ENCODE peak calls at places on chromosomes 16 and 17, in four cellular contexts. J is GM12878, N is Peyer's patch, Y is breast epithelium. K is an unnamed sample. For H3K4me1, the result is how much of the 10 kb centered on the place peaks cover.

GRCh38 chr16:71431991-71432390 is 9.9 kb downstream of the TLE7 start:
- DNase-seq in J (no peak), N (no peak), Y (no peak), K (no peak)

GRCh38 chr16:85944572-85945423 is 45.8 kb downstream of the IRF8 start:
- DNase-seq in J (no peak), N (no peak), Y (no peak), K (no peak)

GRCh38 chr16:4723071-4723767 is 10.9 kb downstream of the ANKS3 start:
- DNase-seq in J (no peak), N (no peak), Y (no peak), K (no peak)

GRCh38 chr17:48429638-48430586 is at the start of gene SKAP1:
- DNase-seq in J (no peak), N (peak), Y (peak), K (peak)

GRCh38 chr16:414395-415169 is 10.9 kb upstream of the RAB11FIP3 start:
- DNase-seq in J (no peak), N (no peak), Y (no peak), K (no peak)

GRCh38 chr17:39573447-39574298 is 34.0 kb downstream of the NEUROD2 start:
- DNase-seq in J (no peak), N (peak), Y (peak), K (peak)

GRCh38 chr16:15440852-15441251 is 6.5 kb downstream of the BMERB1 start:
- DNase-seq in J (no peak), N (peak), Y (no peak), K (no peak)

GRCh38 chr17:83190601-83191387 is 111.4 kb downstream of the METRNL start:
- DNase-seq in J (no peak), N (no peak), Y (peak), K (peak)

GRCh38 chr16:68146583-68146982 is 61.4 kb downstream of the NFATC3 start:
- DNase-seq in J (no peak), N (no peak), Y (no peak), K (no peak)

GRCh38 chr17:56125830-56126819 is 27.1 kb upstream of the ANKFN1 start:
- DNase-seq in J (no peak), N (no peak), Y (no peak), K (no peak)

GRCh38 chr16:23302045-23302956 is at the start of gene SCNN1B:
- DNase-seq in J (no peak), N (peak), Y (no peak), K (peak)

GRCh38 chr17:30378191-30378796 is 433 bp upstream of the CPD start:
- DNase-seq in J (no peak), N (peak), Y (no peak), K (peak)

GRCh38 chr17:80291691-80292487 is 31.2 kb downstream of the RNF213 start:
- DNase-seq in J (no peak), N (no peak), Y (no peak), K (no peak)

GRCh38 chr17:80036715-80037477 is 454 bp downstream of the CCDC40 start:
- DNase-seq in J (no peak), N (no peak), Y (no peak), K (peak)

GRCh38 chr17:17941015-17941414 is 31.2 kb downstream of the TOM1L2 start:
- DNase-seq in J (no peak), N (peak), Y (no peak), K (no peak)

GRCh38 chr16:58393138-58393504 is 850 bp downstream of the GINS3 start:
- DNase-seq in J (no peak), N (no peak), Y (no peak), K (no peak)

GRCh38 chr16:6949240-6949639 is 383.4 kb upstream of the RBFOX1 start:
- DNase-seq in J (no peak), N (no peak), Y (no peak), K (no peak)

GRCh38 chr17:56752263-56752662 is 81.5 kb downstream of the C17orf67 start:
- DNase-seq in J (no peak), N (no peak), Y (no peak), K (no peak)

GRCh38 chr17:78735832-78736525 is 46.1 kb downstream of the CYTH1 start:
- DNase-seq in J (no peak), N (peak), Y (no peak), K (peak)

GRCh38 chr17:78737332-78737731 is 44.7 kb downstream of the CYTH1 start:
- DNase-seq in J (no peak), N (no peak), Y (no peak), K (no peak)

GRCh38 chr17:78736526-78737079 is 45.5 kb downstream of the CYTH1 start:
- DNase-seq in J (no peak), N (peak), Y (peak), K (peak)

GRCh38 chr17:78731904-78732303 is 50.2 kb downstream of the CYTH1 start:
- DNase-seq in J (no peak), N (no peak), Y (no peak), K (no peak)

DNA sequence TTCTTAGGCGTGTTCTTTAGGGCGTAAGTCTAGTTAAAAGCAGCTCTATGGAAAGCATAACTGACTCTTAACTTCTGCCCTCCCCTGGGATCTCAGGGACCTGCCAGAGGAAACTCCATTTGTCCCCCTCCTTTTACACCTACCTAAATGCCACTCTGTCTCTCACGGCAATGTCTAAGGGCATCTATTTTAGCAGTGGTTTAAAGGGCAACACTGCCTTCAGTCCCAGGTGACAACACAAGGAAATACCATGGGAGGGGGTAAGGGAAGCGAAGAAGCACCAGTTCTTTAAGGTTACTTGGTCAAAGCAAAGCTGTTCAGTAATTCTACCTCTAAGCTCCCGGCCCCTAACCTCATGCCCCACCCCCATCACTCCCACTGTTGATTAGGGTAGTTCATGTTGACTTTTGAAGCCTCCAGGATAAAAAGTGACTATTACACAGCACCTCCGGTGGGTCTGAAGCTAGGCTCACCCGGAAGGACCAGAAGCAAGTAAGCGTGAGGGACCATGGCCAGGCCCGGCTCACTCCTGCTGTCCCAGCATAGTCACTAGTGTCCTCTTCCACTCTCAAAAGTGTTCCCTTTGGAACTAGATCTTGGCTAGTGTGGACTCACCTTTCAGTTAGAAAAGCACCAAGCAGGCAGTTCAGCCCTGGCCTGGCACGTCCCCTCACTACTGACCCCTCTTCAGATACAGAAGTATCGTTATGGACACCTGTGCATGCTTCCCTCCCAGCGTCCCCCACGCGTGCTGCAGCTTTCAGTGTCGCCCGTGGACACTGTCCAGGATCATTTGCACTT is 47.0 kb downstream of the CYTH1 start:
- DNase-seq in J (no peak), N (no peak), Y (no peak), K (peak)
- H3K4me1 ChIP-seq in J (under half), N (half or more), Y (under half), K (under half)

GRCh38 chr17:27549251-27549919 is 81.6 kb upstream of the LGALS9 start:
- DNase-seq in J (no peak), N (no peak), Y (no peak), K (no peak)
- H3K4me1 ChIP-seq in J (under half), N (under half), Y (under half), K (under half)

DNA sequence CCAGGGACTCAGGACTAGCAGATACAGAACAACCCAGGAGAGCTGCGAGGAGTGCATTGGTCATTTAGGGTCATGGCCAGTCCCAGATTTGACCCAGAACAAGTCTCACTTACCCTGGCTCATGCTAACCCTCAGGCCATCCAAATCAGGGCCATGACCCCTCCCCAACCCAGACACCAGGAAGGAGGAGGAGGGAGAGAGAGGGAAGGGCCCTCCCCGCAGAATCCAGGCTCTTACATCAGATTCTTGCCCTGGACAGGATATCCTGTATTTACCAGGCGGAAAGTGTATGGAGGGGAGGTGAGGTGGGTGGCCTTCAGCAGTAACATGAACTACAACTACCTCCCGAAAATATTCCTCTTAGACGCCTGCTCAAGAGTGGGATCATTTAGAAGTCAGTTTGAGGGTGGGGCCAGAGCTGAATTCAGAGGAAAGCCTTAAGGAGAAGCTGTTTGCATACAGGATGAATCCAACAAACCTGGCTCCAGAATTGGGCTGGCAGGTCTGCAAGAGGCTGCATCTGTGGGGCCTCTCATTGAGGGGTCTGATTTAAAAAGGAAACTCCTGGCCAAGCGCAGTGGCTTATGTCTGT is 2.1 kb downstream of the VAT1 start:
- DNase-seq in J (no peak), N (no peak), Y (no peak), K (no peak)
- H3K4me1 ChIP-seq in J (under half), N (half or more), Y (under half), K (under half)

GRCh38 chr17:38425744-38426143 is 2.5 kb upstream of the ARHGAP23 start:
- DNase-seq in J (no peak), N (no peak), Y (no peak), K (no peak)

GRCh38 chr17:38427160-38427949 is 909 bp upstream of the ARHGAP23 start:
- DNase-seq in J (no peak), N (no peak), Y (no peak), K (no peak)

GRCh38 chr17:38425048-38425447 is 3.2 kb upstream of the ARHGAP23 start:
- DNase-seq in J (no peak), N (no peak), Y (no peak), K (no peak)

GRCh38 chr17:38428150-38428642 is at the start of gene ARHGAP23:
- DNase-seq in J (no peak), N (peak), Y (no peak), K (peak)

DNA sequence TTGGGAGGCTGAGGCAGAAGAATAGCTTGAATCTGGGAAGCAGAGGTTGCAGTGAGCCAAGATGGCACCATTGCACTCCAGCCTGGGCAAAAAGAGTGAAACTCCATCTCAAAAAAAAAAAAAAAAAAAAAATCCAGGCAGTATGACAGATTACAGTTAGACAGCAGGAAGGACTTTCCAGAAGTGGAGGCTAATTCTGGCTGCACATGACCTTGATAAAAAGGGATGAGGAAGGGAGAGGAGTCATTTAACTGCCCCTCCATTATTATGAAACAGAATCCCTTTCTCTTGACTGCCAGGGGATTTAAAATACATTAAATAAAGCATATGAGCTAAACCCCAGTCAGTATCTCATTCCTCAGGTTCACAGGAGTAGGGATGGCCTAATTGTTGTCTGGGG is 1.8 kb upstream of the ARHGAP23 start:
- DNase-seq in J (no peak), N (no peak), Y (no peak), K (no peak)
- H3K4me1 ChIP-seq in J (under half), N (under half), Y (under half), K (under half)